ENCODE peak calls at places on chromosomes 6 and 20, in eight cellular contexts. E is tibial artery; P is HCT116; D is spleen; C is CD4-positive, alpha-beta memory T cell; N is CD8-positive, alpha-beta T cell; R is psoas muscle; J is cardiac muscle cell. G is an unnamed sample.

GRCh38 chr6:80872194-80872950 is 765.9 kb downstream of the BCKDHB start:
- DNase-seq in E (peak; percentile 55), P (no peak), D (no peak), C (no peak), N (no peak), R (no peak), J (peak; percentile 25), G (no peak)

GRCh38 chr6:111361648-111362047 is 121.4 kb downstream of the REV3L start:
- DNase-seq in E (peak; percentile 35), P (peak; percentile 10), D (no peak), C (peak; percentile 6), N (no peak), R (no peak), J (peak; percentile 64), G (no peak)

GRCh38 chr6:133337312-133337711 is 96.2 kb downstream of the EYA4 start:
- DNase-seq in E (no peak), P (no peak), D (no peak), C (no peak), N (no peak), R (no peak), J (peak; percentile 11), G (no peak)

GRCh38 chr6:134468633-134469032 is 150.7 kb upstream of the SGK1 start:
- DNase-seq in E (no peak), P (no peak), D (no peak), C (no peak), N (no peak), R (no peak), J (no peak), G (no peak)

GRCh38 chr20:45323731-45324130 is 15.6 kb upstream of the MATN4 start:
- DNase-seq in E (no peak), P (no peak), D (no peak), C (no peak), N (no peak), R (no peak), J (no peak), G (no peak)

GRCh38 chr6:28816909-28817807 is 106.6 kb downstream of the TRIM27 start:
- DNase-seq in E (no peak), P (no peak), D (no peak), C (no peak), N (no peak), R (no peak), J (peak; percentile 56), G (no peak)

GRCh38 chr6:27478141-27478705 is 5.3 kb upstream of the ZNF184 start:
- DNase-seq in E (no peak), P (no peak), D (no peak), C (no peak), N (no peak), R (no peak), J (peak; percentile 47), G (no peak)

GRCh38 chr6:54586251-54586650 is 260.3 kb upstream of the FAM83B start:
- DNase-seq in E (no peak), P (no peak), D (no peak), C (no peak), N (no peak), R (no peak), J (peak; percentile 65), G (no peak)

GRCh38 chr6:119467478-119468081 is 118.0 kb upstream of the MAN1A1 start:
- DNase-seq in E (no peak), P (no peak), D (no peak), C (no peak), N (no peak), R (no peak), J (peak; percentile 50), G (no peak)

GRCh38 chr6:87699576-87699975 is 2.5 kb downstream of the AKIRIN2 start:
- DNase-seq in E (no peak), P (no peak), D (no peak), C (no peak), N (no peak), R (no peak), J (no peak), G (no peak)

GRCh38 chr6:593139-593906 is 63.6 kb downstream of the HUS1B start:
- DNase-seq in E (peak; percentile 48), P (peak; percentile 44), D (no peak), C (peak; percentile 59), N (peak; percentile 43), R (no peak), J (peak; percentile 70), G (no peak)

GRCh38 chr20:37821691-37822655 is 81.0 kb upstream of the VSTM2L start:
- DNase-seq in E (no peak), P (no peak), D (no peak), C (no peak), N (no peak), R (no peak), J (peak; percentile 82), G (no peak)

GRCh38 chr6:42185597-42185996 is 9.2 kb downstream of the GUCA1B start:
- DNase-seq in E (no peak), P (no peak), D (no peak), C (no peak), N (no peak), R (no peak), J (peak; percentile 21), G (no peak)

GRCh38 chr6:48840896-48841295 is 622.2 kb downstream of the MMUT start:
- DNase-seq in E (no peak), P (no peak), D (no peak), C (no peak), N (no peak), R (no peak), J (no peak), G (no peak)

GRCh38 chr6:21277601-21278043 is 315.9 kb upstream of the SOX4 start:
- DNase-seq in E (no peak), P (peak; percentile 7), D (no peak), C (no peak), N (no peak), R (no peak), J (no peak), G (no peak)

GRCh38 chr20:46652699-46653098 is 1.4 kb upstream of the SLC13A3 start:
- DNase-seq in E (no peak), P (no peak), D (no peak), C (no peak), N (no peak), R (no peak), J (peak; percentile 11), G (no peak)

GRCh38 chr6:157648561-157648960 is 174.5 kb upstream of the SNX9 start:
- DNase-seq in E (no peak), P (peak; percentile 7), D (no peak), C (no peak), N (no peak), R (no peak), J (no peak), G (no peak)

GRCh38 chr6:35206346-35206745 is 7.4 kb upstream of the SCUBE3 start:
- DNase-seq in E (no peak), P (no peak), D (no peak), C (no peak), N (no peak), R (no peak), J (no peak), G (no peak)

GRCh38 chr20:37450344-37450743 is 70.7 kb upstream of the NNAT start:
- DNase-seq in E (no peak), P (no peak), D (no peak), C (no peak), N (no peak), R (no peak), J (no peak), G (no peak)

GRCh38 chr6:160634706-160635105 is 29.4 kb downstream of the LPA start:
- DNase-seq in E (no peak), P (no peak), D (no peak), C (no peak), N (no peak), R (no peak), J (no peak), G (no peak)

GRCh38 chr6:144870796-144871195 is 585.7 kb downstream of the UTRN start:
- DNase-seq in E (no peak), P (no peak), D (no peak), C (no peak), N (no peak), R (no peak), J (no peak), G (no peak)

GRCh38 chr6:109358204-109358603 is 24.1 kb downstream of the CD164 start:
- DNase-seq in E (no peak), P (no peak), D (no peak), C (no peak), N (no peak), R (no peak), J (no peak), G (no peak)

GRCh38 chr6:169479783-169480495 is 221.9 kb downstream of the WDR27 start:
- DNase-seq in E (no peak), P (no peak), D (no peak), C (no peak), N (no peak), R (no peak), J (no peak), G (no peak)
- H3K9me3 ChIP-seq in E (peaks cover 3% of the 10 kb centered on the region), P (no peaks in the 10 kb centered on the region), D (peaks cover 67% of the 10 kb centered on the region), C (no peaks in the 10 kb centered on the region), N (peaks cover 4% of the 10 kb centered on the region), R (peaks cover 8% of the 10 kb centered on the region), J (peaks cover 6% of the 10 kb centered on the region), G (no peaks in the 10 kb centered on the region)

GRCh38 chr6:159469449-159469848 is 223.6 kb downstream of the SOD2 start:
- DNase-seq in E (no peak), P (no peak), D (no peak), C (no peak), N (no peak), R (no peak), J (no peak), G (no peak)
- H3K9me3 ChIP-seq in E (no peaks in the 10 kb centered on the region), P (no peaks in the 10 kb centered on the region), D (peaks cover 13% of the 10 kb centered on the region), C (no peaks in the 10 kb centered on the region), N (no peaks in the 10 kb centered on the region), R (no peaks in the 10 kb centered on the region), J (no peaks in the 10 kb centered on the region), G (no peaks in the 10 kb centered on the region)

DNA sequence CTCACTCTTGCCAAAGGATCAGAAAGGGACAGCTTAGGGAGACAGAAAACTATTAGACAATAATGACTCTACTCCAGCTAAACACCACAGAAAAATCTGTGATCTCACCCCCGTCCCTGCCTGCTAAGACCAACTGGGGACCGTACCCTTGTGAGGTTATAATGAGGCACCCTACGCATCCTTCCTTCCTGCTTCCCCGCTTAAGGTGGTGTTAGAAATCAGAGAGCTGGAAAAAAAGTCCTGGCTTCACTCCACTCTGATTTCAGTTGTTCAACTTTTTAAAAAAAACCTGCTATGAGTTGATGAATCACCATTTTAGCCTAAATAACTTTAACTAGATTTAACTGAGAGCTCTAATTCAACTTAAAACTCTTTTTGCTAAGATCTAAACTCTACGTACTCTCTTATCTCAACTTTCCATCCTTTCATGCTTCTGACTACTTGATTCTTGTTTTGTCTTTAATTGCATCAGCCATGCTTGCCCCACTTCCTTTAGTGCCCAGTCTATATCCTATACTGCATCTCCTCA is 35.8 kb upstream of the TMEM14A start:
- DNase-seq in E (no peak), P (no peak), D (no peak), C (no peak), N (no peak), R (no peak), J (peak; percentile 30), G (no peak)
- H3K9me3 ChIP-seq in E (no peaks in the 10 kb centered on the region), P (no peaks in the 10 kb centered on the region), D (no peaks in the 10 kb centered on the region), C (no peaks in the 10 kb centered on the region), N (no peaks in the 10 kb centered on the region), R (no peaks in the 10 kb centered on the region), J (no peaks in the 10 kb centered on the region), G (no peaks in the 10 kb centered on the region)

DNA sequence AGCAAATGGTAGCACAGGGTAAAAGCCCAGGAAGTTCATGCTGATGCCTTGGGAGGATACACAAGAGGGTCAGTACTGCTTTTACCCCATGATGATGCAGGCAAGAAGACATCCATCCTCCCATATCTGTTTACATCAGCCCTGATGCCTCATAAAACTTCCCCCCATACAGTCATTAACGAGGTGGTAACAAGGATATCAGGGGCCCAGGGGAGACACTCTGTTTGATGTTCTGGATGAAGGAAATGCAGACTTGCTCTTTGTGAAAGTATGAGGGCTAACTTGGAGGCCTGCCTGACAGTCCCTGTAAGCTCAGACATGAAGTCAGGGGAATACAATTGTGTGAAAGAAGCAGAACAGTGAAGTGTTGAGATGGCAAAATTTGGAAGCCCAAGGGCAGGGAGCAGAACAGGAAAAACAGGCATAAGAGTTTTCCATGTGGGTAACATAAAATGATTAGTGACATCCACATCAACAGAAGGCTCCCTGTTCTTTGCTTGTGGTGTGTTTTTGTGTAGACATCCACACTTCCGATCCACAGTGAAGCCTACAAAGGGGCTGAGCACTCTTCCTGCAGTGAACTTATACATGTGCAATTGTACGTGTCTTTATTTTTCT is 813.4 kb downstream of the MAFB start:
- DNase-seq in E (no peak), P (no peak), D (no peak), C (no peak), N (no peak), R (no peak), J (no peak), G (no peak)
- H3K9me3 ChIP-seq in E (no peaks in the 10 kb centered on the region), P (peaks cover 4% of the 10 kb centered on the region), D (no peaks in the 10 kb centered on the region), C (no peaks in the 10 kb centered on the region), N (no peaks in the 10 kb centered on the region), R (no peaks in the 10 kb centered on the region), J (no peaks in the 10 kb centered on the region), G (no peaks in the 10 kb centered on the region)

G was measured in T-helper 17 cell.